ENCODE peak calls at places on chromosomes 16 and 17, in seven cellular contexts. L is GM12878, O is GM12891, E is HepG2, U is K562, B is SK-N-SH, Y is H1. M is an unnamed sample.

GRCh38 chr17:65222216-65222738 is 85.1 kb downstream of the RGS9 start:
- DNase-seq in L (no peak), O (no peak), E (no peak), U (no peak), B (no peak), Y (no peak), M (no peak)

GRCh38 chr16:84423416-84423837 is 55.1 kb downstream of the ATP2C2 start:
- DNase-seq in L (peak), O (no peak), E (peak), U (peak), B (peak), Y (no peak), M (no peak)

GRCh38 chr17:36935681-36936454 is 1.4 kb upstream of the LHX1 start:
- DNase-seq in L (no peak), O (no peak), E (no peak), U (peak), B (peak), Y (no peak), M (no peak)

GRCh38 chr16:84654238-84654637 is 5.9 kb downstream of the KLHL36 start:
- DNase-seq in L (no peak), O (no peak), E (no peak), U (no peak), B (no peak), Y (no peak), M (no peak)

GRCh38 chr16:79723583-79724168 is 123.1 kb upstream of the MAF start:
- DNase-seq in L (no peak), O (no peak), E (no peak), U (no peak), B (no peak), Y (no peak), M (no peak)

GRCh38 chr16:77273815-77274214 is 74.6 kb downstream of the SYCE1L start:
- DNase-seq in L (no peak), O (no peak), E (no peak), U (no peak), B (no peak), Y (no peak), M (no peak)

GRCh38 chr16:21162661-21163151 is 4.2 kb downstream of the LDAF1 start:
- DNase-seq in L (no peak), O (no peak), E (no peak), U (no peak), B (no peak), Y (no peak), M (no peak)

GRCh38 chr16:84718-85452 is 6.9 kb downstream of the MPG start:
- DNase-seq in L (peak), O (peak), E (no peak), U (no peak), B (no peak), Y (no peak), M (peak)

GRCh38 chr16:17331991-17332390 is 138.8 kb downstream of the XYLT1 start:
- DNase-seq in L (no peak), O (no peak), E (no peak), U (no peak), B (no peak), Y (no peak), M (no peak)

GRCh38 chr16:80684136-80684765 is 120.1 kb downstream of the CDYL2 start:
- DNase-seq in L (no peak), O (no peak), E (no peak), U (no peak), B (no peak), Y (no peak), M (no peak)

GRCh38 chr17:69254187-69254586 is 25.6 kb upstream of the ABCA10 start:
- DNase-seq in L (no peak), O (no peak), E (no peak), U (no peak), B (no peak), Y (no peak), M (no peak)

GRCh38 chr16:76118344-76118743 is 158.9 kb upstream of the CNTNAP4 start:
- DNase-seq in L (no peak), O (no peak), E (no peak), U (no peak), B (no peak), Y (no peak), M (no peak)

GRCh38 chr16:30858111-30858495 is 35.8 kb downstream of the BCL7C start:
- DNase-seq in L (no peak), O (no peak), E (no peak), U (no peak), B (no peak), Y (no peak), M (no peak)

GRCh38 chr17:61795546-61795945 is 67.8 kb downstream of the BRIP1 start:
- DNase-seq in L (no peak), O (no peak), E (no peak), U (no peak), B (no peak), Y (no peak), M (no peak)

GRCh38 chr17:15405016-15405415 is 62.4 kb downstream of the CDRT4 start:
- DNase-seq in L (no peak), O (no peak), E (no peak), U (no peak), B (no peak), Y (no peak), M (no peak)

GRCh38 chr17:37673386-37673785 is 30.1 kb upstream of the DDX52 start:
- DNase-seq in L (no peak), O (no peak), E (no peak), U (no peak), B (no peak), Y (no peak), M (no peak)

GRCh38 chr16:57185446-57185944 is 344 bp downstream of the PSME3IP1 start:
- DNase-seq in L (no peak), O (no peak), E (no peak), U (peak), B (peak), Y (no peak), M (peak)

GRCh38 chr17:46060461-46060860 is 61.4 kb downstream of the STH start:
- DNase-seq in L (no peak), O (no peak), E (no peak), U (no peak), B (no peak), Y (no peak), M (no peak)
- TF ChIP-seq TAF1 in L (no peak), O (no peak), E (no peak), U (no peak), B (no peak), Y (no peak), M (no peak)

GRCh38 chr16:88671806-88672205 is 8.9 kb upstream of the MVD start:
- DNase-seq in L (no peak), O (no peak), E (no peak), U (no peak), B (no peak), Y (no peak), M (no peak)

GRCh38 chr16:88672776-88673175 is 9.9 kb upstream of the MVD start:
- DNase-seq in L (no peak), O (no peak), E (no peak), U (no peak), B (peak), Y (peak), M (no peak)

GRCh38 chr16:88676502-88677242 is 9.6 kb downstream of the SNAI3 start:
- DNase-seq in L (no peak), O (no peak), E (no peak), U (no peak), B (no peak), Y (no peak), M (no peak)

GRCh38 chr16:88669986-88670385 is 7.1 kb upstream of the MVD start:
- DNase-seq in L (no peak), O (no peak), E (no peak), U (no peak), B (no peak), Y (no peak), M (no peak)

GRCh38 chr16:88673685-88674398 is 11.0 kb upstream of the MVD start:
- DNase-seq in L (no peak), O (peak), E (no peak), U (no peak), B (no peak), Y (no peak), M (no peak)
- TF ChIP-seq TAF1 in L (no peak), O (peak), E (no peak), U (no peak), B (no peak), Y (no peak), M (no peak)

DNA sequence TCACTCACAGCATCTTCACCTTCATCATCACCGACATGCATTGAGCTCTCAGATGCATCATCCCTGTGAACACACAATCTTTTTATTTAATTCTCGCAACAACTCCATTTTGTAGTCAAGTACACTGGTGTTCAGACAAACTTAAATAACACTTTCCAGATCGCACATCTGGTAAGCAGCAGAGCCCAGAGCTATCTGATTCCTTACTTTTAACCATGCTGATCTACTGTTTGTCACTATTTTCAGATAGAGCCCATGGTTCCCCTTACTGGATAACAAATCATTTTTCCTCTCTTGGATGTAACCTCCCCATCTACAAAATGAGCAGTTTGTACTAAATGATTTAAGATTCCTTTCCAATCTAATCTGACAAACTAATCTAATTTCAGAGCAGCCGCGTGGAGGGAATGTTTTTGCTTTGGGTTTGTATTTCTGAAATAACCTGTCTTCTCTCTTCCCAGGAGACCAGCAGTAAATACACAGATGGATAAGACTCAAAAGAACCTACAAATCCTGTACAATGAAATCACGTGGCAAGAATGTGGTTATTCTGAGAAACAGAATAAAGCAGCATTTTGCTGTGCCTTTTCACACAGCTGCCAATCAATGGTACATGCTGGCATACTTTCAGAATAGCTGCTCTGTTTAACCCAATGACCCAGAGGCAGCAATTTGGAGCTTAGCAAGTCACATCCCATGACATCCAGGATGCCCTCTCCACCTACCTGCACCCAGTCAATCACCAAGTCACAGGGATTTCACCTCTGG is 72.9 kb upstream of the CCL2 start:
- DNase-seq in L (no peak), O (no peak), E (no peak), U (no peak), B (peak), Y (no peak), M (no peak)
- TF ChIP-seq TAF1 in L (no peak), O (no peak), E (no peak), U (no peak), B (no peak), Y (no peak), M (no peak)

GRCh38 chr16:49687603-49688002 is 168.3 kb downstream of the ZNF423 start:
- DNase-seq in L (no peak), O (no peak), E (no peak), U (no peak), B (no peak), Y (no peak), M (no peak)

GRCh38 chr16:49695782-49696413 is 160.0 kb downstream of the ZNF423 start:
- DNase-seq in L (no peak), O (no peak), E (no peak), U (no peak), B (no peak), Y (no peak), M (no peak)

GRCh38 chr16:49693445-49693844 is 162.5 kb downstream of the ZNF423 start:
- DNase-seq in L (no peak), O (no peak), E (no peak), U (no peak), B (no peak), Y (no peak), M (no peak)

GRCh38 chr16:49688298-49688697 is 167.6 kb downstream of the ZNF423 start:
- DNase-seq in L (no peak), O (no peak), E (no peak), U (no peak), B (no peak), Y (no peak), M (no peak)

DNA sequence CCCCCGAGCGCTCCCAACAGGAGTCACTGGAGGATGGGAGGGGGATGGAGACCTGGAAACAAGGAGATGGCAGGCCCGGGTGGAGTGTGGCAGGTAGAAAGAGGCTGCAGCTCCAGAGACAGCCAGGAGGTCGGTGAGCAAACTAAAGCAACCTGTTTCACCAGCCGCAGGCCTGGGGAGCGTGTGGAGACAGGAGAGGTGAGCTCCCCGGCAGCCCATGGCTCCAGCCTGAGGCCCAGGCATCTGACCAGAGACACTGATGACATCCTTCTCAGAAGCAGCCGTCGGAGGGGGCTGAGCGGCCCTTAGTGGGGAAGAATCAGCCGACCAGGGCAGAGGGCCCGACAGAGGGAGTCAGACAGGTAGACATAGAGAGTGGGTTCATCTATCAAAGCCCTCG is 165.1 kb downstream of the ZNF423 start:
- DNase-seq in L (no peak), O (no peak), E (no peak), U (no peak), B (no peak), Y (no peak), M (no peak)
- TF ChIP-seq TAF1 in L (no peak), O (no peak), E (no peak), U (no peak), B (no peak), Y (no peak), M (no peak)

M was measured in GM12892.